ENCODE peak calls at places on chromosome 17, in eight cellular contexts. K is T-helper 2 cell; Q is midbrain; S is astrocyte of the spinal cord; E is ovary; F is activated CD8-positive, alpha-beta T cell treated with anti-CD3 and anti-CD28 coated beads, Interleukin-2, amount 10 ng/mL, durations not matched to agents 7 days and 5 days; N is AG09309; H is esophagus squamous epithelium. X is an unnamed sample.
A peak's percentile ranks its signal among the peaks of the same experiment; 100 is the strongest.

GRCh38 chr17:82440991-82441627 is 9.4 kb downstream of the CYBC1 start:
- DNase-seq in K (no peak), Q (no peak), S (peak; percentile 28), E (no peak), F (no peak), N (no peak), H (no peak), X (no peak)

GRCh38 chr17:40819528-40820125 is 2.8 kb downstream of the KRT10 start:
- DNase-seq in K (no peak), Q (no peak), S (peak; percentile 4), E (no peak), F (no peak), N (no peak), H (no peak), X (no peak)

GRCh38 chr17:1122681-1123396 is 56.9 kb downstream of the ABR start:
- DNase-seq in K (peak; percentile 68), Q (peak; percentile 77), S (peak; percentile 68), E (peak; percentile 91), F (peak; percentile 88), N (no peak), H (no peak), X (peak; percentile 77)

GRCh38 chr17:27578718-27579085 is 52.3 kb upstream of the LGALS9 start:
- DNase-seq in K (peak; percentile 83), Q (no peak), S (peak; percentile 49), E (no peak), F (peak; percentile 70), N (no peak), H (no peak), X (no peak)

GRCh38 chr17:34637041-34637547 is 57.7 kb downstream of the TMEM132E start:
- DNase-seq in K (no peak), Q (no peak), S (no peak), E (no peak), F (no peak), N (no peak), H (no peak), X (no peak)

GRCh38 chr17:82196273-82196672 is 16.4 kb downstream of the CCDC57 start:
- DNase-seq in K (no peak), Q (no peak), S (no peak), E (no peak), F (no peak), N (no peak), H (no peak), X (no peak)

GRCh38 chr17:42345396-42346078 is 42.7 kb downstream of the STAT3 start:
- DNase-seq in K (no peak), Q (no peak), S (no peak), E (no peak), F (no peak), N (no peak), H (no peak), X (no peak)

GRCh38 chr17:3558603-3559269 is 1.1 kb upstream of the TRPV3 start:
- DNase-seq in K (peak; percentile 67), Q (no peak), S (peak; percentile 2), E (no peak), F (peak; percentile 45), N (no peak), H (peak; percentile 34), X (no peak)

GRCh38 chr17:17526369-17526768 is 30.2 kb upstream of the RASD1 start:
- DNase-seq in K (no peak), Q (no peak), S (no peak), E (peak; percentile 41), F (no peak), N (no peak), H (no peak), X (no peak)

GRCh38 chr17:35540589-35541404 is 3.3 kb upstream of the SLFN12L start:
- DNase-seq in K (peak; percentile 84), Q (no peak), S (peak; percentile 46), E (peak; percentile 25), F (peak; percentile 66), N (peak; percentile 8), H (peak; percentile 16), X (peak; percentile 46)

GRCh38 chr17:7435676-7436555 is 681 bp downstream of the TMEM102 start:
- DNase-seq in K (peak; percentile 77), Q (no peak), S (no peak), E (no peak), F (peak; percentile 75), N (no peak), H (no peak), X (no peak)

GRCh38 chr17:38701504-38702165 is 3.4 kb upstream of the MLLT6 start:
- DNase-seq in K (peak; percentile 78), Q (peak; percentile 4), S (peak; percentile 32), E (peak; percentile 50), F (peak; percentile 79), N (no peak), H (no peak), X (no peak)

GRCh38 chr17:43873091-43873490 is 26.1 kb downstream of the CD300LG start:
- DNase-seq in K (no peak), Q (no peak), S (no peak), E (no peak), F (no peak), N (no peak), H (no peak), X (no peak)

GRCh38 chr17:68593331-68593710 is 7.8 kb downstream of the FAM20A start:
- DNase-seq in K (no peak), Q (no peak), S (no peak), E (no peak), F (no peak), N (no peak), H (no peak), X (no peak)

GRCh38 chr17:419073-419735 is 66.6 kb upstream of the RPH3AL start:
- DNase-seq in K (peak; percentile 79), Q (no peak), S (no peak), E (no peak), F (peak; percentile 86), N (no peak), H (no peak), X (no peak)

GRCh38 chr17:42754782-42755181 is 6.2 kb upstream of the RAMP2 start:
- DNase-seq in K (no peak), Q (no peak), S (no peak), E (no peak), F (no peak), N (no peak), H (no peak), X (no peak)

GRCh38 chr17:77233635-77234334 is 93.0 kb downstream of the SEC14L1 start:
- DNase-seq in K (peak; percentile 20), Q (no peak), S (peak; percentile 71), E (peak; percentile 41), F (peak; percentile 30), N (no peak), H (no peak), X (no peak)

GRCh38 chr17:30312218-30312617 is 20.5 kb upstream of the BLMH start:
- DNase-seq in K (no peak), Q (no peak), S (no peak), E (no peak), F (no peak), N (no peak), H (no peak), X (no peak)

GRCh38 chr17:48488548-48489106 is 42.2 kb downstream of the HOXB1 start:
- DNase-seq in K (peak; percentile 59), Q (no peak), S (no peak), E (no peak), F (no peak), N (no peak), H (no peak), X (no peak)

GRCh38 chr17:4947411-4948165 is 742 bp downstream of the PFN1 start:
- DNase-seq in K (peak; percentile 89), Q (no peak), S (peak; percentile 57), E (peak; percentile 59), F (peak; percentile 84), N (no peak), H (no peak), X (no peak)

X was measured in Ammon's horn.